ENCODE peak calls at places on chromosomes 4 and X, in nine cellular contexts. Y, W, Q, T, D, E, S, P and C are unnamed samples.

GRCh38 chr4:11497972-11498371 is 69.3 kb upstream of the HS3ST1 start:
- DNase-seq in Y (no peak), P (no peak), S (no peak), Q (no peak), T (peak), E (no peak), D (no peak), W (no peak), C (no peak)

GRCh38 chr4:151238477-151238876 is 38.5 kb upstream of the PRSS48 start:
- DNase-seq in S (no peak), D (no peak), Y (peak), T (no peak), Q (no peak), W (peak), P (peak), E (no peak), C (no peak)

GRCh38 chrX:133838761-133839676 is 146.4 kb downstream of the GPC3 start:
- DNase-seq in D (peak), P (peak), T (peak), Q (peak), S (peak), Y (peak), E (peak), W (peak), C (no peak)

GRCh38 chr4:37524267-37524666 is 161.9 kb downstream of the RELL1 start:
- DNase-seq in W (no peak), Q (no peak), S (no peak), T (no peak), Y (no peak), D (no peak), E (no peak), P (no peak), C (no peak)

GRCh38 chr4:165684177-165684870 is 188.7 kb upstream of the TLL1 start:
- DNase-seq in S (no peak), Q (no peak), W (peak), Y (no peak), P (peak), E (no peak), T (peak), D (no peak), C (no peak)

GRCh38 chr4:74420863-74421262 is 24.1 kb upstream of the AREG start:
- DNase-seq in S (no peak), W (no peak), E (no peak), T (no peak), P (no peak), D (no peak), Q (no peak), Y (no peak), C (no peak)

GRCh38 chrX:115642895-115643530 is 82.0 kb downstream of the PLS3 start:
- DNase-seq in D (peak), T (peak), W (peak), Y (peak), P (peak), S (peak), E (peak), Q (peak), C (peak)

GRCh38 chr4:145828802-145829485 is 109.7 kb downstream of the ZNF827 start:
- DNase-seq in Y (no peak), W (no peak), D (no peak), S (no peak), P (no peak), Q (peak), E (no peak), T (no peak), C (no peak)

GRCh38 chr4:144894525-144894924 is 203.5 kb downstream of the ANAPC10 start:
- DNase-seq in P (peak), T (peak), D (peak), Y (peak), S (no peak), W (peak), Q (no peak), E (no peak), C (no peak)

GRCh38 chrX:129647588-129648410 is 7.0 kb downstream of the APLN start:
- DNase-seq in P (no peak), E (no peak), S (no peak), T (no peak), W (no peak), Q (no peak), D (no peak), Y (no peak), C (no peak)

GRCh38 chrX:38839944-38840343 is 38.7 kb downstream of the MID1IP1 start:
- DNase-seq in Y (no peak), P (no peak), S (no peak), W (no peak), E (no peak), Q (no peak), D (no peak), T (no peak), C (no peak)

GRCh38 chr4:138090145-138090917 is 151.8 kb downstream of the SLC7A11 start:
- DNase-seq in S (peak), E (peak), W (peak), Y (peak), Q (peak), P (peak), T (peak), D (peak), C (peak)

GRCh38 chrX:50905334-50905733 is 5.2 kb upstream of the BMP15 start:
- DNase-seq in D (no peak), W (peak), T (peak), Y (no peak), Q (peak), E (peak), S (no peak), P (no peak), C (no peak)

GRCh38 chr4:38800366-38800765 is 4.2 kb downstream of the TLR1 start:
- DNase-seq in D (no peak), Y (no peak), S (no peak), W (no peak), T (no peak), P (no peak), Q (no peak), E (no peak), C (no peak)

GRCh38 chrX:9888953-9889470 is 78.1 kb upstream of the CLDN34 start:
- DNase-seq in T (no peak), S (no peak), W (no peak), P (no peak), E (no peak), Q (no peak), Y (no peak), D (no peak), C (no peak)

GRCh38 chr4:26321326-26322276 is 787 bp downstream of the RBPJ start:
- DNase-seq in P (peak), Y (peak), E (peak), Q (peak), W (peak), D (no peak), T (peak), S (peak), C (peak)

GRCh38 chr4:72817012-72817411 is 248.0 kb upstream of the ADAMTS3 start:
- DNase-seq in W (no peak), Q (no peak), S (no peak), T (no peak), Y (no peak), P (peak), E (no peak), D (no peak), C (no peak)

GRCh38 chrX:87583679-87584078 is 66.1 kb downstream of the KLHL4 start:
- DNase-seq in S (no peak), Y (peak), T (peak), W (peak), Q (no peak), D (no peak), E (peak), P (peak), C (no peak)

GRCh38 chr4:139933541-139933940 is 220.4 kb downstream of the MAML3 start:
- DNase-seq in S (no peak), T (peak), W (no peak), P (no peak), Q (no peak), D (no peak), Y (no peak), E (peak), C (no peak)

GRCh38 chr4:142698541-142698940 is 147.6 kb downstream of the INPP4B start:
- DNase-seq in S (no peak), W (no peak), Y (no peak), Q (no peak), T (no peak), E (no peak), P (no peak), D (no peak), C (no peak)

GRCh38 chr4:53852343-53852742 is 212.1 kb downstream of the CHIC2 start:
- DNase-seq in E (no peak), D (no peak), W (peak), S (no peak), Y (peak), Q (no peak), P (peak), T (no peak), C (no peak)

GRCh38 chr4:152937535-152938236 is 1.6 kb downstream of the FHDC1 start:
- DNase-seq in P (peak), Q (peak), T (peak), S (peak), D (peak), Y (peak), E (peak), W (peak), C (peak)

GRCh38 chr4:9962611-9963314 is 58.5 kb downstream of the SLC2A9 start:
- DNase-seq in D (no peak), P (no peak), T (no peak), E (no peak), Q (no peak), Y (no peak), S (no peak), W (no peak), C (no peak)

GRCh38 chr4:1727117-1728031 is 6.1 kb downstream of the TACC3 start:
- DNase-seq in E (peak), S (no peak), Q (no peak), P (peak), D (peak), Y (peak), W (peak), T (peak), C (no peak)

GRCh38 chr4:80990851-80991250 is 39.7 kb upstream of the BMP3 start:
- DNase-seq in Y (no peak), D (no peak), S (no peak), T (no peak), E (no peak), Q (no peak), W (no peak), P (no peak), C (no peak)

GRCh38 chr4:7020290-7020689 is 22.9 kb upstream of the TADA2B start:
- DNase-seq in D (no peak), E (no peak), Q (no peak), S (no peak), P (no peak), Y (no peak), T (no peak), W (no peak), C (no peak)

GRCh38 chr4:92012899-92013867 is 290.6 kb upstream of the GRID2 start:
- DNase-seq in W (no peak), T (no peak), P (peak), S (no peak), Y (no peak), D (no peak), E (peak), Q (no peak), C (no peak)

GRCh38 chr4:110108470-110108869 is 89.9 kb downstream of the ELOVL6 start:
- DNase-seq in Y (no peak), T (peak), E (no peak), W (no peak), S (no peak), D (no peak), P (no peak), Q (no peak), C (no peak)

GRCh38 chrX:10450959-10451355 is 169.4 kb downstream of the MID1 start:
- DNase-seq in D (no peak), P (no peak), Y (no peak), E (no peak), Q (no peak), S (no peak), T (no peak), W (no peak), C (no peak)

GRCh38 chr4:10346023-10346422 is 111.2 kb downstream of the ZNF518B start:
- DNase-seq in D (no peak), Y (peak), P (no peak), Q (no peak), T (peak), S (no peak), E (no peak), W (no peak), C (no peak)

GRCh38 chrX:129755779-129756650 is 17.2 kb downstream of the XPNPEP2 start:
- DNase-seq in E (no peak), S (no peak), W (no peak), T (no peak), Y (no peak), Q (peak), P (no peak), D (no peak), C (no peak)

GRCh38 chr4:145545538-145546224 is 64.0 kb downstream of the SMAD1 start:
- DNase-seq in D (peak), E (no peak), Q (no peak), S (no peak), Y (peak), T (peak), W (peak), P (peak), C (peak)

GRCh38 chr4:151643564-151643963 is 117.2 kb downstream of the GATB start:
- DNase-seq in W (no peak), P (no peak), S (no peak), D (no peak), Q (no peak), E (no peak), Y (no peak), T (no peak), C (no peak)

GRCh38 chr4:171759274-171759673 is 53.9 kb upstream of the GALNTL6 start:
- DNase-seq in Q (no peak), D (no peak), T (no peak), P (no peak), S (no peak), Y (no peak), W (no peak), E (no peak), C (no peak)